ENCODE peak calls at places on chromosomes 7 and 10, in nine cellular contexts. One of them, this sample, is unnamed.

GRCh38 chr7:23343806-23344500 is 44.8 kb downstream of the MALSU1 start:
- DNase-seq in foreskin fibroblast: no peak
- DNase-seq in mucosa of descending colon: no peak
- DNase-seq in AG10803: no peak
- DNase-seq in kidney: no peak
- DNase-seq in astrocyte of the spinal cord: peak
- DNase-seq in cardiac muscle cell: no peak
- DNase-seq in GM10248: no peak
- DNase-seq in adrenal gland: no peak
- DNase-seq in this sample: no peak

GRCh38 chr10:19719320-19719719 is 96.9 kb upstream of the PLXDC2 start:
- DNase-seq in adrenal gland: no peak
- DNase-seq in kidney: no peak
- DNase-seq in GM10248: no peak
- DNase-seq in mucosa of descending colon: no peak
- DNase-seq in astrocyte of the spinal cord: peak
- DNase-seq in foreskin fibroblast: peak
- DNase-seq in cardiac muscle cell: peak
- DNase-seq in AG10803: peak
- DNase-seq in this sample: no peak

GRCh38 chr10:71782917-71783490 is 9.7 kb upstream of the VSIR start:
- DNase-seq in mucosa of descending colon: peak
- DNase-seq in foreskin fibroblast: no peak
- DNase-seq in AG10803: no peak
- DNase-seq in GM10248: no peak
- DNase-seq in astrocyte of the spinal cord: no peak
- DNase-seq in adrenal gland: no peak
- DNase-seq in cardiac muscle cell: no peak
- DNase-seq in kidney: peak
- DNase-seq in this sample: no peak

GRCh38 chr10:79090134-79090803 is 21.5 kb downstream of the ZMIZ1 start:
- DNase-seq in mucosa of descending colon: peak
- DNase-seq in AG10803: peak
- DNase-seq in foreskin fibroblast: peak
- DNase-seq in cardiac muscle cell: peak
- DNase-seq in astrocyte of the spinal cord: no peak
- DNase-seq in adrenal gland: no peak
- DNase-seq in kidney: no peak
- DNase-seq in GM10248: no peak
- DNase-seq in this sample: no peak

GRCh38 chr10:59265140-59265539 is 88.7 kb downstream of the PHYHIPL start:
- DNase-seq in foreskin fibroblast: no peak
- DNase-seq in cardiac muscle cell: no peak
- DNase-seq in kidney: no peak
- DNase-seq in adrenal gland: no peak
- DNase-seq in GM10248: no peak
- DNase-seq in AG10803: no peak
- DNase-seq in astrocyte of the spinal cord: no peak
- DNase-seq in mucosa of descending colon: no peak
- DNase-seq in this sample: no peak

GRCh38 chr10:28963539-28964221 is 286.4 kb downstream of the BAMBI start:
- DNase-seq in astrocyte of the spinal cord: no peak
- DNase-seq in mucosa of descending colon: no peak
- DNase-seq in adrenal gland: no peak
- DNase-seq in kidney: no peak
- DNase-seq in GM10248: no peak
- DNase-seq in foreskin fibroblast: no peak
- DNase-seq in AG10803: no peak
- DNase-seq in cardiac muscle cell: peak
- DNase-seq in this sample: no peak

GRCh38 chr7:100933735-100934134 is 15.6 kb upstream of the MUC3A start:
- DNase-seq in mucosa of descending colon: no peak
- DNase-seq in foreskin fibroblast: no peak
- DNase-seq in cardiac muscle cell: no peak
- DNase-seq in adrenal gland: no peak
- DNase-seq in kidney: no peak
- DNase-seq in astrocyte of the spinal cord: no peak
- DNase-seq in GM10248: no peak
- DNase-seq in AG10803: no peak
- DNase-seq in this sample: no peak

GRCh38 chr10:74072503-74072902 is 74.6 kb downstream of the VCL start:
- DNase-seq in AG10803: peak
- DNase-seq in cardiac muscle cell: no peak
- DNase-seq in adrenal gland: no peak
- DNase-seq in astrocyte of the spinal cord: peak
- DNase-seq in GM10248: no peak
- DNase-seq in kidney: no peak
- DNase-seq in foreskin fibroblast: no peak
- DNase-seq in mucosa of descending colon: no peak
- DNase-seq in this sample: no peak

GRCh38 chr10:118633801-118634200 is 38.4 kb upstream of the PRLHR start:
- DNase-seq in astrocyte of the spinal cord: no peak
- DNase-seq in foreskin fibroblast: no peak
- DNase-seq in cardiac muscle cell: no peak
- DNase-seq in GM10248: no peak
- DNase-seq in kidney: no peak
- DNase-seq in AG10803: no peak
- DNase-seq in adrenal gland: no peak
- DNase-seq in mucosa of descending colon: no peak
- DNase-seq in this sample: no peak

GRCh38 chr10:66827353-66827752 is 98.5 kb upstream of the LRRTM3 start:
- DNase-seq in adrenal gland: no peak
- DNase-seq in cardiac muscle cell: peak
- DNase-seq in mucosa of descending colon: no peak
- DNase-seq in kidney: no peak
- DNase-seq in astrocyte of the spinal cord: peak
- DNase-seq in AG10803: peak
- DNase-seq in GM10248: no peak
- DNase-seq in foreskin fibroblast: peak
- DNase-seq in this sample: no peak

GRCh38 chr7:46033592-46033991 is 112.5 kb upstream of the IGFBP3 start:
- DNase-seq in adrenal gland: no peak
- DNase-seq in foreskin fibroblast: no peak
- DNase-seq in cardiac muscle cell: no peak
- DNase-seq in mucosa of descending colon: no peak
- DNase-seq in astrocyte of the spinal cord: no peak
- DNase-seq in kidney: no peak
- DNase-seq in AG10803: no peak
- DNase-seq in GM10248: no peak
- DNase-seq in this sample: no peak

GRCh38 chr10:34757933-34758332 is 57.2 kb downstream of the PARD3 start:
- DNase-seq in AG10803: no peak
- DNase-seq in astrocyte of the spinal cord: no peak
- DNase-seq in kidney: no peak
- DNase-seq in foreskin fibroblast: no peak
- DNase-seq in cardiac muscle cell: no peak
- DNase-seq in mucosa of descending colon: no peak
- DNase-seq in GM10248: no peak
- DNase-seq in adrenal gland: no peak
- DNase-seq in this sample: no peak

GRCh38 chr7:143974457-143974856 is 19.8 kb downstream of the OR2F1 start:
- DNase-seq in AG10803: peak
- DNase-seq in foreskin fibroblast: peak
- DNase-seq in cardiac muscle cell: peak
- DNase-seq in kidney: no peak
- DNase-seq in adrenal gland: no peak
- DNase-seq in astrocyte of the spinal cord: no peak
- DNase-seq in GM10248: no peak
- DNase-seq in mucosa of descending colon: no peak
- DNase-seq in this sample: no peak

GRCh38 chr10:3095373-3096139 is 28.2 kb downstream of the PFKP start:
- DNase-seq in cardiac muscle cell: peak
- DNase-seq in kidney: peak
- DNase-seq in GM10248: no peak
- DNase-seq in foreskin fibroblast: peak
- DNase-seq in AG10803: peak
- DNase-seq in mucosa of descending colon: no peak
- DNase-seq in adrenal gland: peak
- DNase-seq in astrocyte of the spinal cord: peak
- DNase-seq in this sample: peak

GRCh38 chr7:24576171-24577052 is 3.2 kb downstream of the PALS2 start:
- DNase-seq in cardiac muscle cell: peak
- DNase-seq in kidney: no peak
- DNase-seq in astrocyte of the spinal cord: peak
- DNase-seq in foreskin fibroblast: peak
- DNase-seq in mucosa of descending colon: no peak
- DNase-seq in GM10248: peak
- DNase-seq in adrenal gland: no peak
- DNase-seq in AG10803: peak
- DNase-seq in this sample: peak

GRCh38 chr7:116988363-116988989 is 35.2 kb downstream of the ST7 start:
- DNase-seq in GM10248: no peak
- DNase-seq in foreskin fibroblast: no peak
- DNase-seq in cardiac muscle cell: no peak
- DNase-seq in astrocyte of the spinal cord: no peak
- DNase-seq in AG10803: no peak
- DNase-seq in adrenal gland: no peak
- DNase-seq in mucosa of descending colon: no peak
- DNase-seq in kidney: no peak
- DNase-seq in this sample: no peak
- TF ChIP-seq CTCF in GM10248: peak
- TF ChIP-seq CTCF in foreskin fibroblast: no peak
- TF ChIP-seq CTCF in cardiac muscle cell: no peak
- TF ChIP-seq CTCF in astrocyte of the spinal cord: peak
- TF ChIP-seq CTCF in AG10803: peak
- TF ChIP-seq CTCF in adrenal gland: peak
- TF ChIP-seq CTCF in mucosa of descending colon: no peak
- TF ChIP-seq CTCF in kidney: peak
- TF ChIP-seq CTCF in this sample: peak

GRCh38 chr7:2100278-2101205 is 132.2 kb downstream of the MAD1L1 start:
- DNase-seq in foreskin fibroblast: peak
- DNase-seq in AG10803: no peak
- DNase-seq in cardiac muscle cell: no peak
- DNase-seq in kidney: no peak
- DNase-seq in astrocyte of the spinal cord: no peak
- DNase-seq in mucosa of descending colon: no peak
- DNase-seq in GM10248: peak
- DNase-seq in adrenal gland: no peak
- DNase-seq in this sample: peak
- TF ChIP-seq CTCF in foreskin fibroblast: no peak
- TF ChIP-seq CTCF in AG10803: no peak
- TF ChIP-seq CTCF in cardiac muscle cell: no peak
- TF ChIP-seq CTCF in kidney: no peak
- TF ChIP-seq CTCF in astrocyte of the spinal cord: no peak
- TF ChIP-seq CTCF in mucosa of descending colon: no peak
- TF ChIP-seq CTCF in GM10248: peak
- TF ChIP-seq CTCF in adrenal gland: no peak
- TF ChIP-seq CTCF in this sample: peak

DNA sequence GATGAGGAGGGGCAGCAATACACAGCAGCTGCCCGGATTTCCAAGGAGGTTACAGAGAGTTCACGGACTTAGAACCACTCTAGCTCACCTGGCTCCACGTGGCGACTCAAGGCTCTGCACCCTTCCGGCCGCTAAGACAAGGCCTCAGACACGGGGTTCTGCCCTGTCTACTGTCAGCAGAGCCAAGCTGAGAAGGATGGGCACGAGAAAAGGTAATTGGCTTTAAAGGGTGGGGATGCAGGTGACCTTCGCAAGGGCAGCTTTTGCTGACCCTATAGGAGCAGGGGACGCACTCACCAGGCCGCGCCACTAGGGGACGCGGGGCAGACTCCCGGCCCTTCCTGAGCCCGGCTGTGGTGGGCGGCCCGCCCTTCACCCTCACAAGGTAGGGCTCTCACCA is 152.4 kb downstream of the KIF20B start:
- DNase-seq in foreskin fibroblast: no peak
- DNase-seq in AG10803: no peak
- DNase-seq in astrocyte of the spinal cord: no peak
- DNase-seq in mucosa of descending colon: no peak
- DNase-seq in cardiac muscle cell: no peak
- DNase-seq in kidney: no peak
- DNase-seq in GM10248: no peak
- DNase-seq in adrenal gland: no peak
- DNase-seq in this sample: no peak
- TF ChIP-seq CTCF in foreskin fibroblast: no peak
- TF ChIP-seq CTCF in AG10803: peak
- TF ChIP-seq CTCF in astrocyte of the spinal cord: peak
- TF ChIP-seq CTCF in mucosa of descending colon: no peak
- TF ChIP-seq CTCF in cardiac muscle cell: peak
- TF ChIP-seq CTCF in kidney: no peak
- TF ChIP-seq CTCF in GM10248: no peak
- TF ChIP-seq CTCF in adrenal gland: no peak
- TF ChIP-seq CTCF in this sample: no peak

GRCh38 chr10:80459047-80459865 is 5.1 kb downstream of the TSPAN14 start:
- DNase-seq in foreskin fibroblast: peak
- DNase-seq in GM10248: peak
- DNase-seq in AG10803: peak
- DNase-seq in adrenal gland: no peak
- DNase-seq in mucosa of descending colon: peak
- DNase-seq in astrocyte of the spinal cord: peak
- DNase-seq in cardiac muscle cell: peak
- DNase-seq in kidney: peak
- DNase-seq in this sample: peak

GRCh38 chr10:80455461-80456345 is 1.6 kb downstream of the TSPAN14 start:
- DNase-seq in mucosa of descending colon: peak
- DNase-seq in GM10248: no peak
- DNase-seq in adrenal gland: no peak
- DNase-seq in AG10803: no peak
- DNase-seq in astrocyte of the spinal cord: no peak
- DNase-seq in kidney: no peak
- DNase-seq in foreskin fibroblast: no peak
- DNase-seq in cardiac muscle cell: no peak
- DNase-seq in this sample: no peak

GRCh38 chr10:80458638-80459037 is 4.5 kb downstream of the TSPAN14 start:
- DNase-seq in mucosa of descending colon: no peak
- DNase-seq in astrocyte of the spinal cord: no peak
- DNase-seq in adrenal gland: no peak
- DNase-seq in kidney: no peak
- DNase-seq in foreskin fibroblast: peak
- DNase-seq in GM10248: no peak
- DNase-seq in cardiac muscle cell: no peak
- DNase-seq in AG10803: peak
- DNase-seq in this sample: no peak

GRCh38 chr10:80458263-80458625 is 4.1 kb downstream of the TSPAN14 start:
- DNase-seq in foreskin fibroblast: no peak
- DNase-seq in adrenal gland: no peak
- DNase-seq in astrocyte of the spinal cord: no peak
- DNase-seq in cardiac muscle cell: no peak
- DNase-seq in GM10248: no peak
- DNase-seq in kidney: peak
- DNase-seq in mucosa of descending colon: no peak
- DNase-seq in AG10803: no peak
- DNase-seq in this sample: peak

DNA sequence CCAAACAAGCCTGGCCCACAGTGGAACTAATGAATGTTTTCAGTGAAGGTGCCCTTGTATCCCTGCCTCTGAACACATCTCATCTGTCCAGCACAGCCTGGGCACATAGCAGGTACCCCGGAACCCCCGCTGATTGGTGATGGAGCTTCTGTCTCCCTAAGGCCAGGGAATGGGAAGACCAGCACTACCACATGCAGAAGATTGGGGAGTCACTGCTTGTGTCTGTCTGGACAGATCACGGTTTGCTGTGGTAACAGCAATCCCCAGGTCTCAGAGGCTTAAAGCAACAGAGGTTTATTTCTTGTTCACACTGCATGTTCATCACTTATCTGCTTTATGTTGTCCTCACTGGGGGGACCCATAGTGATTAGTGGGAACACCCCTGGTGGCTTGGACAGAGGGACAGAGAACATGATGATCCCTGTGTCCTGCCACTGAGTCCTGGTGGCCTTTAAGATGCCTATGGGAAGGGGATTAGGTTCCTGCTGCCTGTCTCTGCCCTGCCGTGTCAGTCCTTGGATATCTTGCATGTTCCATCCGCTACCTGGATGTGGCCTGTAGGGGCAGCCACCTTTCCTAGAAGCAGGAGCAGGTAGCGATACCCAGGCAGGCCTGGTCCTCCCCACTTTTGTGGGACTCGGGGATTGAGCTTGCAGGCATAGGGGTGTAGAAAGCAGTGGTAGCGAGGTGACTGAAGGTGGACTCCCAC is 3.6 kb downstream of the TSPAN14 start:
- DNase-seq in adrenal gland: no peak
- DNase-seq in kidney: peak
- DNase-seq in mucosa of descending colon: peak
- DNase-seq in foreskin fibroblast: no peak
- DNase-seq in cardiac muscle cell: no peak
- DNase-seq in GM10248: no peak
- DNase-seq in astrocyte of the spinal cord: no peak
- DNase-seq in AG10803: no peak
- DNase-seq in this sample: no peak
- TF ChIP-seq CTCF in adrenal gland: no peak
- TF ChIP-seq CTCF in kidney: no peak
- TF ChIP-seq CTCF in mucosa of descending colon: no peak
- TF ChIP-seq CTCF in foreskin fibroblast: no peak
- TF ChIP-seq CTCF in cardiac muscle cell: no peak
- TF ChIP-seq CTCF in GM10248: no peak
- TF ChIP-seq CTCF in astrocyte of the spinal cord: no peak
- TF ChIP-seq CTCF in AG10803: no peak
- TF ChIP-seq CTCF in this sample: no peak